ENCODE peak calls at places on chromosomes 13 and 19, in four cellular contexts. V, W, A and E are unnamed samples.

GRCh38 chr19:44212865-44213346 is 574 bp downstream of the ZNF227 start:
- DNase-seq in V (no peak), A (no peak), W (no peak), E (no peak)

GRCh38 chr13:76250211-76250610 is 614.1 kb downstream of the LMO7 start:
- DNase-seq in V (no peak), W (no peak), A (no peak), E (no peak)

GRCh38 chr13:44713793-44714469 is 137.8 kb upstream of the TSC22D1 start:
- DNase-seq in A (no peak), V (peak; percentile 14), W (no peak), E (no peak)

GRCh38 chr13:73967397-73968165 is 166.6 kb downstream of the KLF12 start:
- DNase-seq in A (no peak), W (no peak), V (no peak), E (no peak)

GRCh38 chr13:43964698-43965097 is 85.0 kb downstream of the LACC1 start:
- DNase-seq in W (no peak), V (no peak), A (no peak), E (no peak)

GRCh38 chr13:50476579-50476978 is 366.9 kb downstream of the DLEU7 start:
- DNase-seq in W (no peak), V (no peak), A (no peak), E (no peak)

GRCh38 chr13:106038752-106039151 is 496.7 kb downstream of the EFNB2 start:
- DNase-seq in V (no peak), W (no peak), A (no peak), E (no peak)

GRCh38 chr19:4380254-4380727 is 20.1 kb downstream of the SH3GL1 start:
- DNase-seq in W (peak; percentile 73), V (no peak), A (peak; percentile 45), E (peak; percentile 72)

GRCh38 chr13:100131863-100132574 is 43.1 kb downstream of the PCCA start:
- DNase-seq in V (no peak), A (no peak), W (no peak), E (no peak)

GRCh38 chr13:93559718-93560117 is 333.1 kb downstream of the GPC6 start:
- DNase-seq in V (no peak), W (no peak), A (no peak), E (no peak)

GRCh38 chr13:71751074-71751473 is 115.9 kb downstream of the DACH1 start:
- DNase-seq in W (no peak), V (no peak), A (no peak), E (no peak)

GRCh38 chr13:77415253-77416127 is 88.6 kb upstream of the MYCBP2 start:
- DNase-seq in V (no peak), A (no peak), W (no peak), E (no peak)

GRCh38 chr19:35348909-35349611 is 1.4 kb downstream of the FFAR1 start:
- DNase-seq in A (no peak), W (peak; percentile 14), V (no peak), E (no peak)

GRCh38 chr19:15323496-15324235 is 8.7 kb downstream of the BRD4 start:
- DNase-seq in V (no peak), W (peak; percentile 55), A (no peak), E (no peak)

GRCh38 chr13:93861818-93862217 is 617.7 kb downstream of the DCT start:
- DNase-seq in W (no peak), A (no peak), V (no peak), E (no peak)

GRCh38 chr19:11191273-11191755 is 6.0 kb downstream of the KANK2 start:
- DNase-seq in A (no peak), V (peak; percentile 65), W (peak; percentile 65), E (no peak)

GRCh38 chr19:50708179-50708879 is 11.3 kb downstream of the SHANK1 start:
- DNase-seq in V (no peak), W (no peak), A (no peak), E (no peak)

GRCh38 chr19:8396563-8397203 is 6.5 kb downstream of the RAB11B start:
- DNase-seq in V (no peak), W (peak; percentile 79), A (peak; percentile 49), E (peak; percentile 87)

GRCh38 chr19:17519967-17520366 is 8.5 kb downstream of the PGLS start:
- DNase-seq in W (no peak), V (no peak), A (no peak), E (no peak)

GRCh38 chr13:22049384-22049783 is 378.5 kb downstream of the FGF9 start:
- DNase-seq in A (no peak), V (no peak), W (no peak), E (no peak)

GRCh38 chr19:10516671-10517286 is 468 bp downstream of the S1PR5 start:
- DNase-seq in W (no peak), V (no peak), A (no peak), E (no peak)

GRCh38 chr19:15556634-15557181 is 48.4 kb downstream of the CYP4F22 start:
- DNase-seq in V (no peak), A (no peak), W (no peak), E (no peak)

GRCh38 chr13:50731400-50731799 is 112.1 kb downstream of the DLEU7 start:
- DNase-seq in A (no peak), V (no peak), W (no peak), E (no peak)

GRCh38 chr19:45019187-45019586 is 17.9 kb downstream of the RELB start:
- DNase-seq in W (no peak), A (no peak), V (no peak), E (no peak)

GRCh38 chr19:516884-517424 is 9.7 kb downstream of the TPGS1 start:
- DNase-seq in W (no peak), V (no peak), A (no peak), E (no peak)
- H3K27ac ChIP-seq in W (no peak overlapping the region), V (no peak overlapping the region), A (no peak overlapping the region), E (peak overlapping the region; percentile 72)

GRCh38 chr19:5934002-5934401 is 19.9 kb downstream of the CAPS start:
- DNase-seq in W (no peak), V (no peak), A (no peak), E (no peak)

GRCh38 chr19:5935473-5936307 is 21.6 kb downstream of the CAPS start:
- DNase-seq in W (no peak), V (no peak), A (no peak), E (no peak)

GRCh38 chr19:5933391-5933998 is 19.4 kb downstream of the CAPS start:
- DNase-seq in V (no peak), W (no peak), A (no peak), E (no peak)

GRCh38 chr19:5936308-5936980 is 22.4 kb downstream of the CAPS start:
- DNase-seq in V (no peak), W (no peak), A (no peak), E (no peak)

DNA sequence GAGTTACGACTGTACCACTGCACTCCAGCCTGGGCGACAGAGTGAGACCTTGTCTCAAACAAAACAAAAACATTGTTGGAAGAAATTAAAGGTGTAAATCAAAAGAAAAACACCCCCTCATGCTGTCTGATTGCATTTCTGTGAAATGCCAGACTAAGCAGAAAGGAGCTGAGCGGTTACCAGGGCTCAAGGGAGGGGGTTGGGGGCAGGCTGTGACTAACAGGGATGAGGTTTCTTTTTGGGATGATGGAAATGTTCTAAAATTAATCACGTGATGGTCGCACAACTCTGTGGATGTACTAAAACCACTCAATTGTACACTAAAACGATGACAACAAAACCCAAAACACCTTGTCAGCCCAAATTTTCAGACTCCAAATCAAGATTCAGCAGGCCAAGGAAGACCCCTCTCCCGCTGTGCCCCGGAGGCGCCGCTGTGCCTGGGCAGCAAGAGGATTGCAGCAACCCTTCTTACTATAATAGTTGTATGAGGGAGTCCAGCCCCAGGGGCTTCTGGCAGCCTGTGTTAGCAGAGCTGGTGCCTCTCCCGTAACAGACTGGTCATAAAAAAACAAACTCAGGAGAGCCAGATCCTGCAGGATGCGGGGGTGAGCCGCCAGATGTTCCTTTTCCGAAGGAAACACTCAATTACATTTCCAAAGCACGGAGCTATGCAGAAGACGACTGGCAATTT is 20.9 kb downstream of the CAPS start:
- DNase-seq in W (no peak), V (no peak), A (no peak), E (no peak)
- H3K4me3 ChIP-seq in W (no peak overlapping the region), V (no peak overlapping the region), A (no peak overlapping the region), E (no peak overlapping the region)

DNA sequence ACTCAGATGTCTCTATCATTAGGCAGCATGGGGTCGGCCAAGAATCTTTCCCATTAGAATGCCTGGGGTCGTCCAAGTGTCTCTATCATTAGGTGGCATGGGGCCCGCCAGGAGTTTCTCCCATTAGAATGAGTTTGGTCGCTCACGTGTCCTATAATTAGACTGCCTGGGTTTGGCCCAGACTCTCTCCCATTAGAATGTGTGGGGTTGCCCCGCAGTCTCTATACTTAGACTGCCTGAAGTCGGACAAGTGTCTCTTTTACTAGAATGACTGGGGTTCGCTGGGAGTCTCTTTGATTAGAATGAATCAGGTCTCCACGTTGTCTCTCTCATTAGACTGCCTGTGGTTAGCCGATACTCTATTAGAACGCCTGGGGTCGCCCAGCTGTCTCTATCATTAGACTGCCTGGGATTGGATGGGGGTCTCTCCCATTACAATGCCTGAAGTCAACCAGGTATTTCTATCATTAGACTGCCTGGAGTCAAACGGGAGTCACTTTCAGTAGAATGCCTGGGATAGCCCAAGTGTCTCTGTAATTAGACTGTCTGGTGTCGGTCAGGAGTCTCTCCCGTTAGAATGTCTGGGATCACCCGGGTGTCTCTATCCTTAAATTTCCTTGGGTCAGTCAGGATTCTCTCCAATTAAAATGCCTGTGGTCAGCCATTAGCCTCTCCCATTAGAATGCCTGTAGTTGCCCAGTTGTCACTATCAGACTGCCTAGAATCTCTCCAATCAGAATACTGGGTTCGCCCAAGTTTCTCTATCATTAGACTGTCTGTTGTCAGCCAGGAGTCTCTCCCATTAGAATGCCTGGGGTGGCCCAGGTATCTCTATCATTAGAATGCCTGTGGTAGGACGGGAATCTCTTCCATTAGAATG is 1454.1 kb downstream of the UQCRFS1 start:
- DNase-seq in A (no peak), V (no peak), W (no peak), E (no peak)
- H3K4me1 ChIP-seq in A (no peaks in the 10 kb centered on the region), V (no peaks in the 10 kb centered on the region), W (no peaks in the 10 kb centered on the region), E (no peaks in the 10 kb centered on the region)

DNA sequence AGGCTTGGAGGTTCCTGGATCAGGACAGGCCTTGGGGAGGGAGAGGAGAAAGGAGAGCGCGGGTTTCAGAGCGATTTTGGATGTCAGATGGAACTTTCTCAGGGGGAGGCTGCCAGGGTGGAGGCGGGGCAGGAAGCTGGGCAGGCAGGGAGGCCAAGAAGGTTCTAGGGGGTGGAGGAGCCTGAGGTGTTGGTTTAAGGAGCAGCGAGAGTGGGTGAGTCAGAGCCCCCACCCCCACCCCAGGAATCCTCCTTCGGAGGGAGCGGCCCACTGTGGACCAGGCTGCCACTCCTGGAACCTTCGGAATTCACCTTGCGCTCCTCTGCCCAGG is 15.9 kb upstream of the NOP53 start:
- DNase-seq in V (peak; percentile 65), A (no peak), W (peak; percentile 83), E (no peak)
- H3K27ac ChIP-seq in V (peak overlapping the region; percentile 97), A (no peak overlapping the region), W (peak overlapping the region; percentile 88), E (peak overlapping the region; percentile 24)

DNA sequence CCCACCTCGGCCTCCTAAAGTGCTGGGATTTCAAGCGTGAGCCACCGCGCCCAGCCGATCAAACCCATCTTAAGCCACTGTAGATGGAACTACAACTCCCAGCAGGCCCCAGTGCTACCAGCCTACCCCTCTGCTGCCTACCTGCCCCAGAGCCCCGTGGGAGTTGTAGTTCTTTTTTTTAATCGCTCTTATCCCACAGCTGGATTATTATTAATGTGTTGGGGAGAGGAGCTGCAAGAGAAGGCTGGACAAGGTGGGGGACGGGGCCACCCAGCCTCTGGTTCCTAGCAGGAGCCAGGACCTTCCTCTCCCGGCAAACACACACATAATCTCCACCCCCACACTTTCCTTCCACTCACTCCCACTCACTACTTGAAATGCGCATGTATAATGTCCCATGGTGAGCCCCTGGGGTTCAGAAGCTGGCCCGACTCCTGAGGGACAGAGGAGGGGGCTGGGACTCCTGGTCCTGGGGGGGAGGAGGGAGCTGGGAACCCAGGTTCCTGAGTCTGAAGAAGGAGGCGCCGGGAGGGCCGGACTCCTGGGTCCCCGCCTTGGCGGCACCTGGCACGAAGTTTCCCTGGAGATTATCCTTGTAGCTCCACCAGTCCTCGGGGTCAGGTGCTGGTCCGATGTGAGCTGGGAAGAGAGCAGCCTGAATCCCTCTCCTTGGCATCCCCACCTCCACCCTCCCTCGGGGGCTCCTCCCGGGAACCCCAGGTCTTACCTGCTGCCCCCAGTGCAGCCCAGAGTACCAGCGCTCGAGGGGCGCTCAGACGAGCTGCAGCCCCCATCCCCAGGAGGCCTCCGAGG is 942 bp downstream of the CA11 start:
- DNase-seq in V (no peak), A (peak; percentile 59), W (peak; percentile 78), E (peak; percentile 69)
- H3K4me3 ChIP-seq in V (peak overlapping the region; percentile 84), A (peak overlapping the region; percentile 98), W (peak overlapping the region; percentile 63), E (peak overlapping the region; percentile 90)